ENCODE peak calls at places on chromosomes 3 and 15, in four cellular contexts. Q is DND-41, F is tibial nerve, X is neuronal stem cell. O is an unnamed sample.

GRCh38 chr15:57138260-57138895 is 219.9 kb downstream of the TCF12 start:
- DNase-seq in Q (peak), F (peak), X (peak), O (peak)

GRCh38 chr3:195198424-195199346 is 72.3 kb downstream of the XXYLT1 start:
- DNase-seq in Q (no peak), F (no peak), X (no peak), O (no peak)

GRCh38 chr15:89647191-89647851 is 7.9 kb downstream of the KIF7 start:
- DNase-seq in Q (peak), F (peak), X (peak), O (peak)

GRCh38 chr15:79436037-79436780 is 4.1 kb downstream of the MINAR1 start:
- DNase-seq in Q (no peak), F (no peak), X (no peak), O (no peak)

GRCh38 chr15:84633311-84634227 is 20.5 kb downstream of the WDR73 start:
- DNase-seq in Q (peak), F (peak), X (peak), O (peak)

GRCh38 chr3:196298521-196298920 is 11.0 kb upstream of the PCYT1A start:
- DNase-seq in Q (no peak), F (no peak), X (no peak), O (no peak)

GRCh38 chr3:191393146-191393545 is 62.8 kb upstream of the UTS2B start:
- DNase-seq in Q (no peak), F (no peak), X (no peak), O (no peak)

GRCh38 chr15:68635142-68635541 is 56.3 kb downstream of the CORO2B start:
- DNase-seq in Q (no peak), F (no peak), X (no peak), O (no peak)

GRCh38 chr3:106610362-106610997 is 741.7 kb upstream of the CBLB start:
- DNase-seq in Q (no peak), F (no peak), X (no peak), O (no peak)

GRCh38 chr3:43932921-43933320 is 242.2 kb downstream of the ABHD5 start:
- DNase-seq in Q (no peak), F (no peak), X (no peak), O (no peak)

GRCh38 chr3:61141697-61142096 is 109.6 kb downstream of the FHIT start:
- DNase-seq in Q (no peak), F (no peak), X (peak), O (no peak)

GRCh38 chr15:50249704-50250103 is 15.8 kb downstream of the HDC start:
- DNase-seq in Q (no peak), F (no peak), X (no peak), O (no peak)

GRCh38 chr3:45343947-45344346 is 44.4 kb upstream of the LARS2 start:
- DNase-seq in Q (no peak), F (no peak), X (no peak), O (no peak)

GRCh38 chr3:162847511-162847910 is 1350.9 kb downstream of the OTOL1 start:
- DNase-seq in Q (no peak), F (no peak), X (no peak), O (no peak)

GRCh38 chr3:187920871-187921270 is 175.6 kb upstream of the BCL6 start:
- DNase-seq in Q (no peak), F (peak), X (no peak), O (no peak)

GRCh38 chr3:14587733-14588360 is 47.7 kb upstream of the GRIP2 start:
- DNase-seq in Q (no peak), F (no peak), X (no peak), O (no peak)

GRCh38 chr3:19151171-19151570 is 2.9 kb downstream of the KCNH8 start:
- DNase-seq in Q (no peak), F (no peak), X (no peak), O (no peak)

GRCh38 chr15:81280696-81281095 is 43.2 kb downstream of the STARD5 start:
- DNase-seq in Q (no peak), F (no peak), X (no peak), O (no peak)

GRCh38 chr15:27039163-27039562 is 68.2 kb downstream of the GABRG3 start:
- DNase-seq in Q (no peak), F (no peak), X (no peak), O (no peak)

GRCh38 chr15:42577514-42578031 is 2.2 kb downstream of the STARD9 start:
- DNase-seq in Q (no peak), F (peak), X (no peak), O (no peak)

GRCh38 chr3:65795166-65795565 is 243.6 kb downstream of the MAGI1 start:
- DNase-seq in Q (no peak), F (no peak), X (no peak), O (no peak)

GRCh38 chr3:50173685-50174516 is 17.5 kb upstream of the GNAT1 start:
- DNase-seq in Q (no peak), F (no peak), X (no peak), O (no peak)

GRCh38 chr3:187274977-187275338 is 16.6 kb downstream of the MASP1 start:
- DNase-seq in Q (no peak), F (no peak), X (peak), O (no peak)

GRCh38 chr3:187735837-187736236 is 9.4 kb downstream of the BCL6 start:
- DNase-seq in Q (no peak), F (no peak), X (no peak), O (no peak)

GRCh38 chr3:47108546-47108945 is 55.4 kb downstream of the SETD2 start:
- DNase-seq in Q (no peak), F (no peak), X (peak), O (no peak)

GRCh38 chr3:190326361-190326760 is 4.1 kb upstream of the CLDN1 start:
- DNase-seq in Q (no peak), F (no peak), X (no peak), O (no peak)

GRCh38 chr3:151901282-151901945 is 28.0 kb downstream of the SUCNR1 start:
- DNase-seq in Q (no peak), F (no peak), X (no peak), O (no peak)

GRCh38 chr15:90031231-90031791 is 30.2 kb downstream of the ZNF710 start:
- DNase-seq in Q (peak), F (no peak), X (no peak), O (no peak)

GRCh38 chr15:75143738-75144334 is 57.8 kb upstream of the C15orf39 start:
- DNase-seq in Q (peak), F (no peak), X (no peak), O (no peak)

GRCh38 chr15:77071338-77072223 is 672 bp upstream of the TSPAN3 start:
- DNase-seq in Q (no peak), F (no peak), X (no peak), O (no peak)

DNA sequence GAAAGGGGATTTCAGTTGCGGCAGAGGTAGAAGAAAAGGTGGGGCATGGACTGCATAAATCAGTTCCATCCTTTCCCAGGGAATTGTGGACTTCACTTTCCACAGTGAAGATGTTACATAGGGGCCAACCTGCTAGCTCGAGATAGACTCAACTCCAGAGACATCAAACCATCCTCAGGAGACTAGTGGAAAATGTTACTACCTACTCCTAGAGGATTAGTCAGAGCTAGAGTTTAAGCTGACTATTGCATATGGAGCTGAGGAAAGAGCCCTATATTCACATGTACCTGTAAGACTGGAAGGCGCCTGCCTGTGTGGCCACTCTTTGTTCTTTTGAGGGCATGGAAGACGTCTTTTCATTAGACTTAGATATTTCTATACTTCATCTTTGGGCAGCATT is 69.2 kb downstream of the KLHL25 start:
- DNase-seq in Q (no peak), F (no peak), X (no peak), O (no peak)
- H3K27ac ChIP-seq in Q (no peak), F (peak), X (no peak), O (no peak)

DNA sequence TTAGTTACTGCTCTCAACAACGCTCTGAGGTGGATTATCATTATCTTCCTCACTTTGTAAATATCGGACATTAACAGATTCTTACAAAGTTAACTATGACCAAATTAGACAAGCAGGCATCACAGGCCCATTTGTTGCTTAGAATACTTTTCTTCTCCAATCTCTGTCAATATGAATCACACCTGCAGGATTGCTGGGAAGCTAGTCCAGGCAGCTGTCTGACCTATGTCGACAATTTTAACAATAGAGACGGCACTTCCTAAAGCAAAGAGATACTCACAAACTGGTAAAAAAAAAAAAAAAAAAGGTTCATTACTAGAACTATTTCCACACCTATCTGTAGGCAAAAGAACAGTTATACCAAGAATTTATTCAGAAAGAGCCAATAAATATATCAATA is 85.3 kb downstream of the DPH6 start:
- DNase-seq in Q (no peak), F (no peak), X (no peak), O (no peak)
- H3K27ac ChIP-seq in Q (no peak), F (no peak), X (no peak), O (no peak)

DNA sequence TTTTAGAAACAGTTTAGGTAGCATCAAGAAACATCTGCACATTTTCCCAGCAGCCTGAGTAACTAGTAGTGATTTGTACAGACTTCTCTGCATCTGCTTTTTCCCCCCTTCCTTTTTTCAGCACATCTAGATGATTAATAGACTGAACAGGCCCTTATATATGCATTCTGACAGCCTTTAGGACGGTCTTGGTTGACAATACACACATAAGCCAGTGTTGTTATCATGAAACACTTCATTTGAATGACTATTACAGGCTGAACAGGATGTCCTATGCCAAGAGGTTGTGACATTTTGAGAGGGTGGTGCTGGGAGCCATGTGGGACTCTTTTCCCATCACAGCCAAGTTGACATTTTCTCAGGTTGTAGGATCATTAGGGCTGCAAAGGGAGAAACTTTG is 73.9 kb downstream of the FILIP1L start:
- DNase-seq in Q (no peak), F (peak), X (no peak), O (no peak)
- H3K27ac ChIP-seq in Q (no peak), F (peak), X (no peak), O (no peak)

DNA sequence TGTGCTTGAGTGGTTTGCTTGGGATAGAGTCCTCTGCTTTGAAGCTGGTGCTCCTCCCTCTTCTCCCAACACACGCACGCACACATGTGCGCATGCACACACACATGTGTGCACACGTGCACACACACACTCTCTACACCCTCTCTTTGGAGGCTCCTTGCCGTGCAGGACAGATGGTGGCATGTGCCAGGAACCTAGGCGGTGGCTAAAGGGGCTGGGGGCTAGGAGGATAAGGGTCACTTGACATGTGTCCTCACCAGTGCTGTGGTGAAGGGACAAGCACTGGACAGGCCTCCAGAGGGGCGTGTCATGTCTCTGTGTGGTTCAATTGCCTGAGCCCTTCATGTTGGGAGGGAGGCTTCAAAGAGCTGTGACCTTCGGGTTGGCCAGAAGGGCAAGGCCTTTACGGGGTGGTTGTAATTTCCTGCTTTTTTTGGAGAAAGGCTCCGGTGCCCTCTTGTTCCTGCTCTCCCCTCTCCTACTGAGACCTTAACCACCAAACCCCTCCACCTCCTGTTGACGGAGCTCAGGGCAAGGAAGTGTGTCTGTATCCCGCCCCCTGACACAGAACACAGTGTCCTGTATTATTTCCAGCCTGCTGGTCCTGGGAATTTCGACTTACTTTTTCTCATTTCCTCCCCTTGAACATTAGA is 285.1 kb upstream of the ROPN1 start:
- DNase-seq in Q (no peak), F (peak), X (no peak), O (no peak)
- H3K27ac ChIP-seq in Q (no peak), F (peak), X (no peak), O (no peak)

O was measured in substantia nigra.